ENCODE peak calls at places on chromosome 1, in six cellular contexts. F is hepatocyte, C is ovary, X is HL-60, W is Peyer's patch, K is pancreas. H is an unnamed sample.
A peak's percentile ranks its signal among the peaks of the same experiment; 100 is the strongest.

GRCh38 chr1:55893155-55893554 is 678.0 kb upstream of the USP24 start:
- DNase-seq in F (peak; percentile 43), C (no peak), X (no peak), W (no peak), K (no peak), H (peak; percentile 37)

GRCh38 chr1:16980473-16981268 is at the start of gene MFAP2:
- DNase-seq in F (peak; percentile 81), C (peak; percentile 59), X (no peak), W (no peak), K (peak; percentile 69), H (no peak)

GRCh38 chr1:156102634-156103511 is 11.6 kb upstream of the LMNA start:
- DNase-seq in F (no peak), C (no peak), X (no peak), W (no peak), K (no peak), H (no peak)

GRCh38 chr1:147514233-147514632 is 27.1 kb upstream of the BCL9 start:
- DNase-seq in F (no peak), C (no peak), X (no peak), W (no peak), K (no peak), H (no peak)

GRCh38 chr1:165927169-165927568 is 99.8 kb downstream of the UCK2 start:
- DNase-seq in F (no peak), C (no peak), X (no peak), W (no peak), K (no peak), H (peak; percentile 63)

GRCh38 chr1:46449223-46450159 is 40.1 kb upstream of the DMBX1 start:
- DNase-seq in F (no peak), C (no peak), X (no peak), W (no peak), K (no peak), H (no peak)

GRCh38 chr1:51906306-51907078 is 28.0 kb upstream of the NRDC start:
- DNase-seq in F (no peak), C (no peak), X (no peak), W (no peak), K (no peak), H (no peak)

GRCh38 chr1:92879316-92879968 is 47.6 kb downstream of the RPL5 start:
- DNase-seq in F (no peak), C (no peak), X (no peak), W (no peak), K (no peak), H (no peak)

GRCh38 chr1:210407887-210408252 is 79.2 kb downstream of the HHAT start:
- DNase-seq in F (no peak), C (no peak), X (no peak), W (no peak), K (no peak), H (no peak)

GRCh38 chr1:8223531-8223930 is 94.4 kb upstream of the SLC45A1 start:
- DNase-seq in F (no peak), C (no peak), X (no peak), W (no peak), K (no peak), H (no peak)

GRCh38 chr1:221994939-221995338 is 253.1 kb upstream of the DUSP10 start:
- DNase-seq in F (no peak), C (no peak), X (no peak), W (no peak), K (no peak), H (no peak)

GRCh38 chr1:111364690-111365089 is 62.8 kb downstream of the OVGP1 start:
- DNase-seq in F (no peak), C (no peak), X (no peak), W (no peak), K (no peak), H (no peak)

GRCh38 chr1:228876187-228876586 is 140.9 kb downstream of the RHOU start:
- DNase-seq in F (no peak), C (no peak), X (no peak), W (no peak), K (no peak), H (no peak)

GRCh38 chr1:180213401-180214177 is 16.5 kb upstream of the LHX4 start:
- DNase-seq in F (no peak), C (no peak), X (no peak), W (peak; percentile 48), K (no peak), H (peak; percentile 89)

GRCh38 chr1:78543941-78544630 is 53.3 kb downstream of the PTGFR start:
- DNase-seq in F (no peak), C (no peak), X (no peak), W (no peak), K (no peak), H (no peak)

GRCh38 chr1:210328032-210328745 is 513 bp upstream of the HHAT start:
- DNase-seq in F (no peak), C (no peak), X (no peak), W (no peak), K (no peak), H (no peak)

GRCh38 chr1:66313446-66313845 is 220.5 kb upstream of the SGIP1 start:
- DNase-seq in F (no peak), C (no peak), X (no peak), W (no peak), K (no peak), H (no peak)

GRCh38 chr1:246748867-246749266 is 24.7 kb downstream of the SCCPDH start:
- DNase-seq in F (peak; percentile 15), C (no peak), X (no peak), W (no peak), K (no peak), H (no peak)

GRCh38 chr1:53938136-53938830 is 7.2 kb downstream of the IFT25 start:
- DNase-seq in F (no peak), C (no peak), X (no peak), W (no peak), K (no peak), H (no peak)

GRCh38 chr1:15992582-15993500 is 11.2 kb upstream of the SRARP start:
- DNase-seq in F (no peak), C (no peak), X (no peak), W (no peak), K (no peak), H (no peak)

DNA sequence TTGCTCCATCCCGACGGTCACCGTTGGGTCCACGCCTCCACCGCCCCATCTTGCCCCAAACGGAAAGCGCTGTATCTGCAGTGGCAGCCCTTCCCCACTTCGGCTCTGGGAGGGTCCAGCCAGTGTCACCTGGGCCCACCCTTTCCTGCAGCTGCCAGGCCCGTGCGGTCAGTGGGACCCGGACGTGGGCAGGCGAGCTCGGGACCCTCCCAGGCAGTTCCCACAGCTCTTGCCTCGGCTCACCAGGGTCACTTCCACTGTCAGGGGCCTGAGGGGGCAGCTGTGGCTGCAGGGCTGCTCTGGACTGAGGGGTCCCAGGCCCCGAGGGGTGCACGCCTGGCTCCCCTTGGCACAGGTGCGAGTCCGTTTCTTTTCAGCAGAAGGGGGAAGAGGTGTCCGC is 80.7 kb downstream of the SKI start:
- DNase-seq in F (no peak), C (no peak), X (no peak), W (no peak), K (no peak), H (no peak)
- H3K4me3 ChIP-seq in F (no peak overlapping the region), C (no peak overlapping the region), X (no peak overlapping the region), W (no peak overlapping the region), K (no peak overlapping the region), H (no peak overlapping the region)

GRCh38 chr1:205852969-205853368 is 3.0 kb upstream of the PM20D1 start:
- DNase-seq in F (no peak), C (no peak), X (no peak), W (no peak), K (no peak), H (no peak)

GRCh38 chr1:205851993-205852392 is 2.1 kb upstream of the PM20D1 start:
- DNase-seq in F (no peak), C (no peak), X (no peak), W (no peak), K (no peak), H (no peak)

GRCh38 chr1:205849619-205850355 is at the start of gene PM20D1:
- DNase-seq in F (no peak), C (peak; percentile 73), X (no peak), W (peak; percentile 93), K (peak; percentile 74), H (no peak)
- H3K4me3 ChIP-seq in F (no peak within 1 kb of the TSS), C (peak within 1 kb of the TSS; percentile 19), X (no peak within 1 kb of the TSS), W (peak within 1 kb of the TSS; percentile 6), K (peak within 1 kb of the TSS; percentile 5), H (no peak within 1 kb of the TSS)

GRCh38 chr1:110340207-110340468 is 961 bp downstream of the RBM15 start:
- DNase-seq in F (no peak), C (peak; percentile 28), X (no peak), W (no peak), K (no peak), H (no peak)

GRCh38 chr1:110341146-110341871 is 2.1 kb downstream of the RBM15 start:
- DNase-seq in F (no peak), C (no peak), X (no peak), W (no peak), K (no peak), H (no peak)

GRCh38 chr1:110343249-110343648 is 4.1 kb downstream of the RBM15 start:
- DNase-seq in F (no peak), C (no peak), X (no peak), W (no peak), K (no peak), H (no peak)

GRCh38 chr1:110344152-110344551 is 5.0 kb downstream of the RBM15 start:
- DNase-seq in F (no peak), C (no peak), X (no peak), W (no peak), K (no peak), H (no peak)

DNA sequence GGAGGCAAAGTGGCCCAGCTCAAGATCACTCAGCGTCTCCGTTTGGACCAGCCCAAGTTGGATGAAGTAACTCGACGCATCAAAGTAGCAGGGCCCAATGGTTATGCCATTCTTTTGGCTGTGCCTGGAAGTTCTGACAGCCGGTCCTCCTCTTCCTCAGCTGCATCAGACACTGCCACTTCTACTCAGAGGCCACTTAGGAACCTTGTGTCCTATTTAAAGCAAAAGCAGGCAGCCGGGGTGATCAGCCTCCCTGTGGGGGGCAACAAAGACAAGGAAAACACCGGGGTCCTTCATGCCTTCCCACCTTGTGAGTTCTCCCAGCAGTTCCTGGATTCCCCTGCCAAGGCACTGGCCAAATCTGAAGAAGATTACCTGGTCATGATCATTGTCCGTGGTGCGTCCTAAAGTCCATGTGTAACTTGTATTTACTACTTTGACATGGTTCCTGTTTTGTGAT is 2.7 kb downstream of the RBM15 start:
- DNase-seq in F (no peak), C (no peak), X (no peak), W (no peak), K (no peak), H (no peak)
- H3K4me3 ChIP-seq in F (peak overlapping the region; percentile 1), C (no peak overlapping the region), X (peak overlapping the region; percentile 93), W (peak overlapping the region; percentile 14), K (no peak overlapping the region), H (no peak overlapping the region)

DNA sequence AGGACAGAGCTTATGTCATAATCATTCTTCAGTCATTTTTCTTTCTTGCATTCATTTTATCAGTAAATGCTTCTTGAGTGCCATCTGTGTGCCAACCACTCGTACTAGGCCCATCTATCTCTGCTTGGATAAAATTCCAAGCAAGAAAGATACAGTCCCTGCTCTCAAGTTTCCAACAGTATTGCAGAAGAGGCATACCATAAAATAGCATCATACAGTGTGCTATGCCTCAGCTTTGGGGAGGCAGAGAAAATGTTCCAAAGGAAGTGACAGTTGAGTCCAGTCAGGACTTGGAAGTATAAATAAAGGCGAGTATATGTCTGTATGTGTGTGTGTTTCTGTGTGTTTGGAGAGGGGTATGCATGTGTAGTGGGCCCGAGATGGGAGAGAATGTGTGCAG is 113.4 kb upstream of the HOOK1 start:
- DNase-seq in F (no peak), C (no peak), X (no peak), W (no peak), K (no peak), H (no peak)
- H3K4me3 ChIP-seq in F (no peak overlapping the region), C (no peak overlapping the region), X (no peak overlapping the region), W (no peak overlapping the region), K (no peak overlapping the region), H (no peak overlapping the region)

H was measured in Jurkat, Clone E6-1.